ENCODE peak calls at places on chromosomes 12 and 14, in ten cellular contexts. D, O, P, Q, F, S, J, E, G and Z are unnamed samples.

GRCh38 chr14:69650948-69651369 is 39.6 kb downstream of the SUSD6 start:
- DNase-seq in D (no peak), O (peak; percentile 32), P (no peak), Q (no peak), F (no peak), S (no peak), J (no peak), E (no peak), G (peak; percentile 40), Z (no peak)

GRCh38 chr12:44847888-44848770 is 28.0 kb downstream of the NELL2 start:
- DNase-seq in D (no peak), O (no peak), P (no peak), Q (peak; percentile 69), F (no peak), S (no peak), J (peak; percentile 27), E (no peak), G (no peak), Z (no peak)

GRCh38 chr12:114684098-114684869 is at the start of gene TBX3:
- DNase-seq in D (peak; percentile 96), O (peak; percentile 100), P (no peak), Q (peak; percentile 17), F (peak; percentile 100), S (peak; percentile 93), J (peak; percentile 96), E (peak; percentile 96), G (peak; percentile 99), Z (peak; percentile 84)

GRCh38 chr12:12665194-12665593 is 30.8 kb downstream of the GPR19 start:
- DNase-seq in D (no peak), O (no peak), P (no peak), Q (no peak), F (no peak), S (no peak), J (no peak), E (no peak), G (no peak), Z (no peak)

GRCh38 chr14:73263606-73264005 is 26.3 kb downstream of the PAPLN start:
- DNase-seq in D (no peak), O (no peak), P (no peak), Q (no peak), F (no peak), S (no peak), J (no peak), E (no peak), G (no peak), Z (no peak)

GRCh38 chr12:84910549-84911241 is 1.9 kb downstream of the SLC6A15 start:
- DNase-seq in D (no peak), O (peak; percentile 16), P (no peak), Q (no peak), F (peak; percentile 29), S (no peak), J (no peak), E (no peak), G (peak; percentile 38), Z (no peak)

GRCh38 chr12:84113666-84114065 is 798.9 kb downstream of the SLC6A15 start:
- DNase-seq in D (no peak), O (peak; percentile 69), P (no peak), Q (no peak), F (no peak), S (no peak), J (no peak), E (no peak), G (no peak), Z (no peak)

GRCh38 chr12:109385339-109386078 is 37.8 kb downstream of the MYO1H start:
- DNase-seq in D (peak; percentile 19), O (peak; percentile 69), P (no peak), Q (no peak), F (peak; percentile 64), S (no peak), J (peak; percentile 22), E (peak; percentile 29), G (peak; percentile 68), Z (no peak)

DNA sequence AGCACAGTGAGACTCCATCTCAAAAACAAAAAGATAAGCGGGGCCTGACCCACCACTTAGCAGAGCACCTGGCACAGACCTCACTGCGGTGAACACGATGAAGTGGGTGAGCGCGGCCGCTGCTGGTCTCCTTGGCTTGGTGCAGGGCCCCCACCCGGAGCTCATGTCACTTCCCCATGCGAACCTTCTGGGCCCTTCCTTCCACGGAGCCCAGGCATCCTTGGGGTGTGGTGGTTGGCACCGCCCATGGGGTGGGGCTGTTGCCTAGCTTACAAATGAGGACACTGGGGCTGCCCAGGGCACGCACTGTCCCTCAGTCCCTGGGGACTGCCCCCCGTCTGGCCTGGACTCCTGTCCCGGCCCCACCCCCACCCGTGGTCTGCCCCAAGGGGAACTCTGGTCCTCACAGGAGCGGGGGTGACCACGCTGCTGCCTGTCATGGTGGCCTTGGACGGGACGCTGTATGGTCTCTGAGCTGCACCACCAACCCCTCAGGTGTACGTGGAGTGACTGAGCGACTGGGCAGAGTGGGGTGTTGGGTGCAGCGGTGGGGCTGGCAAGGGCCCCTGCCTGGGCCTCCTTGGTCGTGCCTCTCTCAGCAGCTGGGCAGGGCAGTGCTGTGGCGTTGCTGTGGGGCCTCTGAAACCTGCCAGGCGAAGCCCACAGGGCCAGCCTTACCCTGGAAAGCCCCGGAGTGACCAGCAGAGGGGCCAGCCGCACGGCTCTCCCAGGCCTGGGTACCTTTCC is 15.3 kb downstream of the FBRSL1 start:
- DNase-seq in D (no peak), O (no peak), P (no peak), Q (no peak), F (no peak), S (peak; percentile 56), J (peak; percentile 62), E (peak; percentile 47), G (no peak), Z (no peak)
- TF ChIP-seq CTCF in D (no peak), O (no peak), P (no peak), Q (no peak), F (no peak), S (no peak), J (no peak), E (no peak), G (no peak), Z (no peak)

GRCh38 chr14:102140750-102141145 is 1.1 kb downstream of the WDR20 start:
- DNase-seq in D (no peak), O (peak; percentile 6), P (no peak), Q (no peak), F (no peak), S (no peak), J (no peak), E (no peak), G (no peak), Z (no peak)

GRCh38 chr14:102140027-102140749 is 491 bp downstream of the WDR20 start:
- DNase-seq in D (peak; percentile 25), O (peak; percentile 28), P (peak; percentile 39), Q (peak; percentile 28), F (peak; percentile 16), S (peak; percentile 65), J (peak; percentile 55), E (peak; percentile 22), G (peak; percentile 20), Z (peak; percentile 17)

GRCh38 chr14:102138535-102138934 is 1.2 kb upstream of the WDR20 start:
- DNase-seq in D (no peak), O (no peak), P (no peak), Q (no peak), F (no peak), S (no peak), J (no peak), E (no peak), G (no peak), Z (no peak)

GRCh38 chr14:102138935-102139247 is 806 bp upstream of the WDR20 start:
- DNase-seq in D (peak; percentile 15), O (no peak), P (no peak), Q (no peak), F (no peak), S (no peak), J (no peak), E (no peak), G (peak; percentile 13), Z (no peak)

DNA sequence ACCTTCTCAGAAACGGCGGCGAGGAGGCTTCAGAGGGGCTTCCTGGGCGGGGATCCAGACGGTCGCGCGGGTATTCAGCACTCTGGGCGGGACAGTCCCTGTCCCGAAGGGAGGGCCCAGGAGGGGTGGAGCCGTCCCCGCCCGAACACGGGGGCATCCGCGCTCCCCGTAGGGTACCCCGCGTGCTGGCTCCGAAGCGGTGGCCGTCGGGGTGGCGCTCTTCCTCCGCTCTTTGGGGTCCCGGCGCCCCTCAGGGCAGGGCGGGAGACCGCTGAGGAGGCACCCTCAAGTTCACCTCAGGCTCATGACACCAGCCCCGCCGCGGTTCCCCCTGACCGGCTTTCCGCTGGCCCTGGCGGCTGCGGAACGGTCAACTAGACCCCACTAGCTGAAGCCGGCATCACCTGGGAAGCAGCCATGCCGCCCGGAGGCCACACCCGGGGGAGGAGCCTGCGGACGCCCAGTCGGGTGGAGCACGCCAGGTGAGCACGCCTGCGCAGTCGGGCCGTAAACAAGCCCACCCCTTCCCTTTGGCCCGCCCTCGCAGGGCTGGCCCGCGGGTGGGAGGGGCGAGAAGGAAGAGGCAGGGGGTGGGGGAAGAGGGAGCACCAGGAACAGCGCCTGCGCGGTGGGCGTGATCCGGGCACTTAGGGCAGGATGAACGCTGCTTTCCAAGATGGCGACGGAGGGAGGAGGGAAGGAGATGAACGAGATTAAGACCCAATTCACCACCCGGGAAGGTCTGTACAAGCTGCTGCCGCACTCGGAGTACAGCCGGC is at the start of gene WDR20:
- DNase-seq in D (peak; percentile 98), O (peak; percentile 94), P (peak; percentile 99), Q (peak; percentile 99), F (peak; percentile 98), S (peak; percentile 99), J (peak; percentile 99), E (peak; percentile 98), G (peak; percentile 98), Z (peak; percentile 100)
- TF ChIP-seq CTCF in D (no peak), O (no peak), P (no peak), Q (no peak), F (peak; percentile 37), S (no peak), J (no peak), E (no peak), G (no peak), Z (no peak)

DNA sequence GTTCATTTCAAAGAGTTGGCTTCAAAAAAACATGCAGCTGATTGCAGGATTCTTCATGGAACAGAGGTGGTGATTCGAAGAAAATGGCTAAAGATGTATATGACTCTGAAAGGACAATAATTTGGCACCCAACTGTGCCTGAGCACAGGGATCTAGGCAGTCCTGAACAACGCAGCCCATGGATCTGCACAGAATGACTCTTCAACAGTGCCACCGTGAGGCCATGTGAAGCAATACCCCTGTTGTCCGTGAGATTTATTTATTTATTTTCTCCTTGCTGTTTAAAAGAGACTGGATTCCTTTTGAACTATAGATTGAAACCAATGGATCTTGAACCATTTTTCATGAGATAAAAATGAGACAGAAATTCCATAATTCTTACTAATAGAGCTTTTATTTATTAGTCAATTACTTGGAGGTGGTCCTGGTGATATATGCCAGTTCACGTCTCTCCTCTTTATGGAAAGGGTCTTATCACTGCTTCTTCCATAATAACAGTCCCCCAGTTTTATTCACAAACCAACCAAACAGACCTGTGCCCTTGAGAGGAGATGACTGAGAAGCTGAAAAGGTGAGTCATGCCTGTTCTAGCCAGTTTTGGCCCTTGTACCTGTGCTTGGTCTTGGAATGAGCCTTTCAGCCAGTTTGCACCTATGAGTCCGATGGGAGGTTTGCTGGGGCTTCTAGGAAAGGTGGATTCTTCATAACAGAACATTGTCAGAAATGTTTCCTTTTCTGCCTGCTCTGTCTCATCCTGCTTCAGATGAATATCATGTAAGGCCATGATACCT is 1598.3 kb downstream of the AACS start:
- DNase-seq in D (no peak), O (no peak), P (no peak), Q (no peak), F (peak; percentile 61), S (no peak), J (no peak), E (no peak), G (peak; percentile 6), Z (no peak)
- TF ChIP-seq CTCF in D (no peak), O (peak; percentile 19), P (no peak), Q (no peak), F (no peak), S (no peak), J (no peak), E (peak; percentile 4), G (no peak), Z (peak; percentile 63)

DNA sequence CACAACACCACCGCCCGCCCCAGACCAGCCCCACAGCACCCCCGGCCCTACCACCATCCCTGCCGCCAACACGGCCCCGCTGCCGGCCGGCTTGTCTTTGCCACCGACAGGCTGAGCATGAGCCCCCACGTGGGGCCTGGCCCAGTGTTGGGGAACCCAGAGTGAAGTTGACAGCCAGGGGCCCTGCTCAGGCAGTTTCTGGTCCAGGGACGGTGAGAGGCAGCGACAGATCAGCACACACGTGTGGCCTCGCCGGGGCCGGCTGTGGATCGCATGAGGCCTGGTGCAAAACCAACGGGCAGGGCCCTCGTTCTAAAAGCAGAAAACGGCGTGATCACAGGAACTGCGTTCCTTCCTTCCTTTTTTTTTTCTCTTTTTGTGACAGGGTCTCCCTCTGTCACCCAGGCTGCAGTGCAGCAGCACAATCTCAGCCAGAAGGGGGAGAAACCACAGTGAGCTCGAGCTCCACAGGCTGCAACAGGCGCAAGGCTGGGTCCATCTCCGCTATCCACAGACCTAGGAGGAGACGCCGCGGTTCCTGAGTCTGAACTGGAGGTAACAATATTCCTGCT is 50.5 kb upstream of the FBRSL1 start:
- DNase-seq in D (no peak), O (no peak), P (no peak), Q (no peak), F (no peak), S (no peak), J (no peak), E (no peak), G (no peak), Z (no peak)
- TF ChIP-seq CTCF in D (no peak), O (no peak), P (no peak), Q (no peak), F (no peak), S (no peak), J (no peak), E (no peak), G (no peak), Z (no peak)